ENCODE peak calls at places on chromosomes 3 and 15, in five cellular contexts. V, K, E, M and T are unnamed samples.

GRCh38 chr3:186821429-186822367 is 15.4 kb upstream of the RFC4 start:
- DNase-seq in V (peak; percentile 75), K (no peak), E (peak; percentile 77), M (peak; percentile 14), T (peak; percentile 19)

GRCh38 chr3:100230715-100231114 is 30.1 kb upstream of the TBC1D23 start:
- DNase-seq in V (no peak), K (no peak), E (no peak), M (no peak), T (no peak)

GRCh38 chr15:85318048-85318731 is 62.2 kb upstream of the AKAP13 start:
- DNase-seq in V (peak; percentile 39), K (peak; percentile 82), E (peak; percentile 98), M (no peak), T (no peak)

GRCh38 chr15:51312132-51312531 is 26.3 kb downstream of the CYP19A1 start:
- DNase-seq in V (no peak), K (peak; percentile 68), E (peak; percentile 66), M (no peak), T (no peak)

GRCh38 chr15:42368096-42368495 is 8.8 kb downstream of the CAPN3 start:
- DNase-seq in V (no peak), K (no peak), E (peak; percentile 62), M (no peak), T (no peak)

GRCh38 chr15:92818658-92819311 is 81.3 kb upstream of the CHD2 start:
- DNase-seq in V (no peak), K (no peak), E (no peak), M (no peak), T (no peak)

GRCh38 chr15:42306681-42307080 is 33.4 kb upstream of the TMEM87A start:
- DNase-seq in V (no peak), K (no peak), E (no peak), M (no peak), T (no peak)

GRCh38 chr3:114639171-114639570 is 345.3 kb downstream of the TIGIT start:
- DNase-seq in V (no peak), K (no peak), E (no peak), M (no peak), T (no peak)

GRCh38 chr15:100559330-100559729 is 30.6 kb upstream of the CERS3 start:
- DNase-seq in V (no peak), K (peak; percentile 49), E (peak; percentile 76), M (peak; percentile 91), T (no peak)

GRCh38 chr3:168618827-168619226 is 523.1 kb upstream of the GOLIM4 start:
- DNase-seq in V (no peak), K (no peak), E (no peak), M (no peak), T (no peak)

GRCh38 chr3:71047616-71048531 is 535.7 kb downstream of the FOXP1 start:
- DNase-seq in V (no peak), K (no peak), E (no peak), M (no peak), T (no peak)

GRCh38 chr3:48417529-48418108 is 12.3 kb downstream of the PLXNB1 start:
- DNase-seq in V (no peak), K (no peak), E (no peak), M (no peak), T (no peak)

GRCh38 chr15:50339717-50340116 is 15.3 kb downstream of the GABPB1 start:
- DNase-seq in V (no peak), K (no peak), E (no peak), M (no peak), T (no peak)

GRCh38 chr3:8186213-8186612 is 315.4 kb upstream of the LMCD1 start:
- DNase-seq in V (no peak), K (no peak), E (no peak), M (no peak), T (no peak)

GRCh38 chr3:188231454-188231853 is 77.5 kb downstream of the LPP start:
- DNase-seq in V (no peak), K (no peak), E (no peak), M (no peak), T (no peak)

DNA sequence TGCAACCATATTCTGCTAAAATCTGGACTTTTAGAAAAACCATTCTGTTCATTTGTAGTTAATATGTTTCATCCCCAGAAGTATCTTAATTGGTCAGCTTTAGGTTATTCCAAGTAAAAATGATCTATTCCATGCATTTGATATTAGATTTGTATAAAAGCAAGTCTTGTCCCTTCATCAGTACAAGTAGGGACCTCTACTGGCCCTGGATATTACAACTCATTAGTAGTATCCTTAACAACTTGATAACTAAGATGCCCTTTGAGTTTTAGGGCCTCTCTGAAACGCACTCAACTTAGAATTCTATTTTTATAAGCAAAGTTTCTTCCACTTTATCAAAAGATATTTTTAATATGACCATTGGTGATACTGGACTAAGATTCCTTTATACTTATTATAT is 25.3 kb upstream of the SELENOT start:
- DNase-seq in V (no peak), K (no peak), E (peak; percentile 43), M (no peak), T (no peak)
- TF ChIP-seq CTCF in V (peak; percentile 49), K (no peak), E (no peak), M (no peak), T (no peak)

DNA sequence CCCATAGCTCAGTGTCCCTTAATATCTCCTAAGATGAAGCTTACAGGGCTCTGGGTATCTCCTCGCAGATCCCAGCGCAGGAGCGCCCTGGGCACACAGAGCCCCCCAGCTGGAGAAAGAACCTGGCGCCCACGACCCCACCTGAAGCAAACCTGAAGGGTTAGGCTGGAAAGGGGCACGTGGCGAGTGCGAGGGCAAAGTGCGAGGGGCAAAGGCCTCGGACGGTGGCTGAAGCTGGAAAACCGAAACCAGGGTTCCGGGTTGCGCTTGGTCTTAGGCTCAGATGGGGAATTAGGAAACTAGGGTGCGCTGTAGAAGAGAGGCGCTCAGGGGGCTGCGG is 3.9 kb downstream of the SOX14 start:
- DNase-seq in V (no peak), K (no peak), E (no peak), M (no peak), T (no peak)
- H3K4me3 ChIP-seq in V (no peak overlapping the region), K (peak overlapping the region; percentile 29), E (peak overlapping the region; percentile 28), M (peak overlapping the region; percentile 12), T (peak overlapping the region; percentile 6)

GRCh38 chr15:62389887-62390792 is 225.1 kb upstream of the C2CD4B start:
- DNase-seq in V (peak; percentile 86), K (no peak), E (peak; percentile 79), M (peak; percentile 90), T (no peak)

GRCh38 chr15:62393196-62393595 is 228.1 kb upstream of the C2CD4B start:
- DNase-seq in V (no peak), K (no peak), E (no peak), M (no peak), T (no peak)

GRCh38 chr15:62391565-62392262 is 226.6 kb upstream of the C2CD4B start:
- DNase-seq in V (peak; percentile 5), K (no peak), E (peak; percentile 42), M (peak; percentile 90), T (no peak)

GRCh38 chr15:62392411-62392810 is 227.3 kb upstream of the C2CD4B start:
- DNase-seq in V (peak; percentile 6), K (no peak), E (peak; percentile 38), M (no peak), T (no peak)

DNA sequence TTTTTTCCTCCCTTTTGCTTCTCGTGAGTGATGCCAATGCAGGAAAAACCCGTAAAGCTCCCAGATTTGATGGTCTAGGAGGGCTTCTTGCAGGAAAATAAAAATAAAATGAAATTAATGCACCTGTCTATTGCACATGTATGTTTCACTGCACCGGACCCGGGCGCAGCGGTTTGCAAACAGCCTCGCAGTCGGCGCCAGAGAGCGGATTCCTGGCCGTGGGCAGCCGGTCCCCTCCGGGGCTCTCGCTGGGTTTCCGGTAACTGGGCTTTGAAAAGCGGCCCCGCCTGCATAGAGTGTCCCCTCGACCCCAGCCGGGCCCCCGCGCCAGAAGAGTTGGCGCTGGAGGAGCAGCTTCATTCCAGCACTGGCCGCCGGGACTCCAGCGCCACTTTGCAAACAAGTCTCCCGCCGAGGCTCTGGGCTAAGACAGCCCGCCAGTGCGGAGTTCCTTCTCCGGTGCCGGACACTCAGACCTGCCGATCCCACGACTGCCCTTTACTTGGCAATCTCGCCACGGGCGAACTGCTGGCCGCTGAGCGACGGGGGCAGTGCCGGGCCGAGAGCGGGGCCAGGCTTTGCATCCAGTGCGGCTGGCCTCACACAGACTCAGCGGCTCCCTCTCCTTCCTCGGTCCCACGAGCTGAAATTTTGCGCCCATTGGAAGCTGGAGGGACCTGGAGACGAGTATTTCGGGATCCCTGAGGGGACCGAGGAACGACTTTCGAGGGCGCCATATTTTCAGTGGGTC is 225.9 kb upstream of the C2CD4B start:
- DNase-seq in V (peak; percentile 47), K (no peak), E (peak; percentile 54), M (peak; percentile 88), T (no peak)
- TF ChIP-seq CTCF in V (peak; percentile 23), K (peak; percentile 4), E (peak; percentile 21), M (no peak), T (no peak)

DNA sequence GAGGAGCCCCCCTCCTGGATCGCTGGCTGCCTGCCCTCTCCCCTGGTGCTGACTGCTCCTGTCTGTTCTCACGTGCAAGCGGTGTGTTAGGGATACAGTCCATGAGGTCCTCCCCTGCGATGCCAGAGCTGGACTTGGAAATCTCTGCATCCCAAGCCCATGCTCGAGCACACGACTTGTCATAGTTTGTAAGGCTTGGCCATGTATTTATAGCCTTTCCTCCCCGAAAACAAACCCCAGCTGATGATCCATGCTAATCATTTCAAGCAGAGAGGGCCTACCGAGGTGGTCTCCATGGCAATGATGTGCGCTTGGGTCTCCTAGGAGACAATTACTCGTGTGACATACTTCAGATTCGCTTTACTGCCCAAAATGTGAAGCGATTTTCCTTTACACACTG is 315.7 kb upstream of the ATP10A start:
- DNase-seq in V (no peak), K (no peak), E (no peak), M (peak; percentile 84), T (no peak)
- H3K4me3 ChIP-seq in V (no peak overlapping the region), K (no peak overlapping the region), E (no peak overlapping the region), M (no peak overlapping the region), T (no peak overlapping the region)